ENCODE peak calls at places on chromosome 11, in five cellular contexts. One of them, this sample, is unnamed.

GRCh38 chr11:100632970-100633452 is 54.1 kb upstream of the ARHGAP42 start:
- DNase-seq in lung: peak
- DNase-seq in AG09309: no peak
- DNase-seq in pancreas: no peak
- DNase-seq in uterus: peak
- DNase-seq in this sample: no peak

GRCh38 chr11:10898763-10899541 is 41.1 kb upstream of the ZBED5 start:
- DNase-seq in lung: no peak
- DNase-seq in AG09309: no peak
- DNase-seq in pancreas: no peak
- DNase-seq in uterus: no peak
- DNase-seq in this sample: no peak

GRCh38 chr11:33557201-33557600 is 143.4 kb downstream of the C11orf91 start:
- DNase-seq in lung: no peak
- DNase-seq in AG09309: peak
- DNase-seq in pancreas: no peak
- DNase-seq in uterus: no peak
- DNase-seq in this sample: no peak

GRCh38 chr11:89168396-89168795 is 9.3 kb upstream of the TYR start:
- DNase-seq in lung: no peak
- DNase-seq in AG09309: no peak
- DNase-seq in pancreas: no peak
- DNase-seq in uterus: no peak
- DNase-seq in this sample: no peak

GRCh38 chr11:127521413-127521812 is 520.8 kb upstream of the KIRREL3 start:
- DNase-seq in lung: no peak
- DNase-seq in AG09309: no peak
- DNase-seq in pancreas: no peak
- DNase-seq in uterus: no peak
- DNase-seq in this sample: no peak

GRCh38 chr11:72233773-72234513 is 9.4 kb downstream of the INPPL1 start:
- DNase-seq in lung: no peak
- DNase-seq in AG09309: no peak
- DNase-seq in pancreas: peak
- DNase-seq in uterus: no peak
- DNase-seq in this sample: no peak

GRCh38 chr11:84541711-84542340 is 1085.3 kb downstream of the DLG2 start:
- DNase-seq in lung: no peak
- DNase-seq in AG09309: no peak
- DNase-seq in pancreas: no peak
- DNase-seq in uterus: no peak
- DNase-seq in this sample: no peak

GRCh38 chr11:14148653-14149273 is 186.2 kb downstream of the SPON1 start:
- DNase-seq in lung: no peak
- DNase-seq in AG09309: peak
- DNase-seq in pancreas: no peak
- DNase-seq in uterus: no peak
- DNase-seq in this sample: no peak

GRCh38 chr11:126423743-126424142 is 68.3 kb downstream of the ST3GAL4 start:
- DNase-seq in lung: no peak
- DNase-seq in AG09309: no peak
- DNase-seq in pancreas: peak
- DNase-seq in uterus: no peak
- DNase-seq in this sample: no peak

GRCh38 chr11:26896716-26897115 is 97.2 kb upstream of the FIBIN start:
- DNase-seq in lung: no peak
- DNase-seq in AG09309: peak
- DNase-seq in pancreas: no peak
- DNase-seq in uterus: no peak
- DNase-seq in this sample: no peak

GRCh38 chr11:1478544-1478943 is 8.0 kb downstream of the MOB2 start:
- DNase-seq in lung: no peak
- DNase-seq in AG09309: no peak
- DNase-seq in pancreas: no peak
- DNase-seq in uterus: peak
- DNase-seq in this sample: no peak

GRCh38 chr11:70124321-70125061 is 46.4 kb downstream of the ANO1 start:
- DNase-seq in lung: no peak
- DNase-seq in AG09309: no peak
- DNase-seq in pancreas: peak
- DNase-seq in uterus: peak
- DNase-seq in this sample: no peak

GRCh38 chr11:85626496-85626895 is 648 bp downstream of the DLG2 start:
- DNase-seq in lung: peak
- DNase-seq in AG09309: no peak
- DNase-seq in pancreas: no peak
- DNase-seq in uterus: peak
- DNase-seq in this sample: no peak

GRCh38 chr11:69515271-69516245 is 34.1 kb downstream of the LINC01488 start:
- DNase-seq in lung: no peak
- DNase-seq in AG09309: no peak
- DNase-seq in pancreas: no peak
- DNase-seq in uterus: peak
- DNase-seq in this sample: no peak

GRCh38 chr11:67271548-67272284 is 5.4 kb downstream of the GRK2 start:
- DNase-seq in lung: no peak
- DNase-seq in AG09309: no peak
- DNase-seq in pancreas: no peak
- DNase-seq in uterus: peak
- DNase-seq in this sample: no peak

GRCh38 chr11:70243912-70244652 is 26.4 kb upstream of the PPFIA1 start:
- DNase-seq in lung: no peak
- DNase-seq in AG09309: no peak
- DNase-seq in pancreas: no peak
- DNase-seq in uterus: no peak
- DNase-seq in this sample: no peak

GRCh38 chr11:55457641-55458040 is 89.9 kb downstream of the OR4A15 start:
- DNase-seq in lung: no peak
- DNase-seq in AG09309: no peak
- DNase-seq in pancreas: no peak
- DNase-seq in uterus: no peak
- DNase-seq in this sample: no peak

GRCh38 chr11:6655790-6656580 is at the start of gene DCHS1:
- DNase-seq in lung: no peak
- DNase-seq in AG09309: no peak
- DNase-seq in pancreas: no peak
- DNase-seq in uterus: peak
- DNase-seq in this sample: no peak

GRCh38 chr11:111327908-111328624 is 29.7 kb downstream of the POU2AF3 start:
- DNase-seq in lung: peak
- DNase-seq in AG09309: no peak
- DNase-seq in pancreas: peak
- DNase-seq in uterus: no peak
- DNase-seq in this sample: no peak

GRCh38 chr11:8252388-8252787 is 11.3 kb downstream of the LMO1 start:
- DNase-seq in lung: no peak
- DNase-seq in AG09309: no peak
- DNase-seq in pancreas: no peak
- DNase-seq in uterus: no peak
- DNase-seq in this sample: no peak

GRCh38 chr11:84857746-84858145 is 769.4 kb downstream of the DLG2 start:
- DNase-seq in lung: no peak
- DNase-seq in AG09309: no peak
- DNase-seq in pancreas: no peak
- DNase-seq in uterus: no peak
- DNase-seq in this sample: no peak

GRCh38 chr11:72243173-72243566 is 806 bp downstream of the PHOX2A start:
- DNase-seq in lung: no peak
- DNase-seq in AG09309: no peak
- DNase-seq in pancreas: no peak
- DNase-seq in uterus: no peak
- DNase-seq in this sample: no peak

GRCh38 chr11:2290351-2290841 is 11.3 kb downstream of the C11orf21 start:
- DNase-seq in lung: no peak
- DNase-seq in AG09309: no peak
- DNase-seq in pancreas: peak
- DNase-seq in uterus: no peak
- DNase-seq in this sample: no peak

GRCh38 chr11:123800041-123800440 is 6.1 kb downstream of the OR6M1 start:
- DNase-seq in lung: no peak
- DNase-seq in AG09309: no peak
- DNase-seq in pancreas: no peak
- DNase-seq in uterus: no peak
- DNase-seq in this sample: no peak

GRCh38 chr11:134170909-134171281 is 52.9 kb downstream of the NCAPD3 start:
- DNase-seq in lung: no peak
- DNase-seq in AG09309: no peak
- DNase-seq in pancreas: no peak
- DNase-seq in uterus: no peak
- DNase-seq in this sample: no peak

GRCh38 chr11:7348432-7349298 is 97.0 kb downstream of the SYT9 start:
- DNase-seq in lung: no peak
- DNase-seq in AG09309: no peak
- DNase-seq in pancreas: no peak
- DNase-seq in uterus: no peak
- DNase-seq in this sample: no peak

GRCh38 chr11:63667993-63668392 is 3.2 kb downstream of the ATL3 start:
- DNase-seq in lung: no peak
- DNase-seq in AG09309: peak
- DNase-seq in pancreas: no peak
- DNase-seq in uterus: no peak
- DNase-seq in this sample: no peak

DNA sequence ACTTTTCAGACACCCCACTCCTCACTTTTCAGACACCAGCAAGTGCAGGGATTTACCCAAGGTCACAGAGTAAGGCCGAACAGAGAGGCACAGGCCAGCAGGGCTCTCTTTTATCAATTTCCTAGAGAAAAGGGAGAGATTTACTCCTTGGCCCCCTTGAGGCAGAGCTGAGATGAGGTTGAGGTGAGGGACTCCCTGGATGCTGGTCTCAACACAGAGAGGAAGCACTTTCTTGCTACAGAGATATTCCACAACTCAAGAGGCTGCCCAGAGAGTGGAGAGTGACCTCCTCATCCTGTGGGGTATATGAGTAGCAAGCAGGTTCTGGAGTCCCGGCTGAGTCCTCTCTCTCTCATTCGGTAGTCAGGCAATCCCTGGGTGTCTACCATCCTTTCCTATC is 2.0 kb upstream of the ARHGEF17 start:
- DNase-seq in lung: no peak
- DNase-seq in AG09309: no peak
- DNase-seq in pancreas: no peak
- DNase-seq in uterus: no peak
- DNase-seq in this sample: no peak
- TF ChIP-seq CTCF in lung: no peak
- TF ChIP-seq CTCF in AG09309: no peak
- TF ChIP-seq CTCF in pancreas: no peak
- TF ChIP-seq CTCF in uterus: no peak
- TF ChIP-seq CTCF in this sample: peak

DNA sequence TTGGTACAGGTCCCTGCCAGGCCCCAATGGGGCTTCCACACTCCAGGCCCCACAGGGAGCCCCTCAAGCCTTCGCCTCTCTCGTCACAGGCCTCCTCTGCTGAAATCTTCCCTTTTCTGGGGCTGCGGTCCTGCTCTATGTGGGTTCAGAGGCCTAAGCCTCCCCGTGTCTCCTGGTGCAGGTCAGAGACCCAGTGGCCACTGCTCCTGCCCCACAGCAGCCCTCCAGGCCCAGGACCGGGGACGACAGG is 5.9 kb upstream of the IFITM3 start:
- DNase-seq in lung: no peak
- DNase-seq in AG09309: no peak
- DNase-seq in pancreas: no peak
- DNase-seq in uterus: no peak
- DNase-seq in this sample: no peak
- H3K4me3 ChIP-seq in lung: no peak
- H3K4me3 ChIP-seq in AG09309: no peak
- H3K4me3 ChIP-seq in pancreas: no peak
- H3K4me3 ChIP-seq in uterus: no peak
- H3K4me3 ChIP-seq in this sample: peak

GRCh38 chr11:12915093-12915492 is 94.0 kb upstream of the RASSF10 start:
- DNase-seq in lung: no peak
- DNase-seq in AG09309: no peak
- DNase-seq in pancreas: no peak
- DNase-seq in uterus: no peak
- DNase-seq in this sample: no peak

GRCh38 chr11:12917830-12918229 is 91.3 kb upstream of the RASSF10 start:
- DNase-seq in lung: no peak
- DNase-seq in AG09309: no peak
- DNase-seq in pancreas: no peak
- DNase-seq in uterus: no peak
- DNase-seq in this sample: no peak

GRCh38 chr11:12909866-12910265 is 99.2 kb upstream of the RASSF10 start:
- DNase-seq in lung: no peak
- DNase-seq in AG09309: no peak
- DNase-seq in pancreas: no peak
- DNase-seq in uterus: no peak
- DNase-seq in this sample: no peak

GRCh38 chr11:12918667-12919066 is 90.4 kb upstream of the RASSF10 start:
- DNase-seq in lung: no peak
- DNase-seq in AG09309: no peak
- DNase-seq in pancreas: no peak
- DNase-seq in uterus: no peak
- DNase-seq in this sample: no peak

GRCh38 chr11:12914401-12914912 is 94.7 kb upstream of the RASSF10 start:
- DNase-seq in lung: no peak
- DNase-seq in AG09309: peak
- DNase-seq in pancreas: peak
- DNase-seq in uterus: no peak
- DNase-seq in this sample: no peak
- TF ChIP-seq CTCF in lung: no peak
- TF ChIP-seq CTCF in AG09309: peak
- TF ChIP-seq CTCF in pancreas: peak
- TF ChIP-seq CTCF in uterus: peak
- TF ChIP-seq CTCF in this sample: peak

DNA sequence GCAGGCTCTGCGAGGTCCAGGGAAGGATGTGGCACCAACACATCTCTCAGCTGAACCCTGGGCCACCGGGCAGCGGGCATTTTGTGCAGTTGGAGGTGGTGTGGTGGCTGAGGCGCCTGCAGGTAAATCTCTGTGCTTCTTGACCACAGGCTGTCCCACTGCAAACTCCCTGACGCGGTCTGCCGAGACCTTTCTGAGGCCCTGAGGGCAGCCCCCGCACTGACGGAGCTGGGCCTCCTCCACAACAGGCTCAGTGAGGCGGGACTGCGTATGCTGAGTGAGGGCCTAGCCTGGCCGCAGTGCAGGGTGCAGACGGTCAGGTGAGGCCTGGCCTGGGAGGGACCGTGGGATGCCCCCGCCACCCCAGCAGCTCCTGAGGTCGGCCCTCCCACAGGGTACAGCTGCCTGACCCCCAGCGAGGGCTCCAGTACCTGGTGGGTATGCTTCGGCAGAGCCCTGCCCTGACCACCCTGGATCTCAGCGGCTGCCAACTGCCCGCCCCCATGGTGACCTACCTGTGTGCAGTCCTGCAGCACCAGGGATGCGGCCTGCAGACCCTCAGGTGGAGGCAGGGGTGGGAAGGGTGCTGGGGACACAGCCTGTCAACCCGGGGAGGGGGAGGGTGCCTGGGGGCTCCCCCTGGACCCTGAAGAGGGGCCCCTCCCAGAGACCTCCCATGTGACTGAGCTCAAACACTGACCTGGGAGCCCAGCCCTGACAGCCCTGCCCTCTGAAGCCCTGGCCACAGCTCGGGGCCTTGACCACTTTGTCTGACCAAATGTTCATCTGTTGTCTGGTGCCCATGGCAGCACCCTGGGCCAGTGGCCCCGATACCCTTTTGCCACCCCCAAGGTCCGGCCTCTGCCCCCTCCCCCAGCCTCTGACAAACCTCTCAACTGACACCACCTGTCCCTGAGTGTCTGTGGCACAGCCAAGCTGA is 4.6 kb upstream of the PGGHG start:
- DNase-seq in lung: no peak
- DNase-seq in AG09309: no peak
- DNase-seq in pancreas: peak
- DNase-seq in uterus: peak
- DNase-seq in this sample: no peak
- H3K4me3 ChIP-seq in lung: no peak
- H3K4me3 ChIP-seq in AG09309: no peak
- H3K4me3 ChIP-seq in pancreas: no peak
- H3K4me3 ChIP-seq in uterus: no peak
- H3K4me3 ChIP-seq in this sample: no peak

This sample was measured in GM12864.